ENCODE peak calls at places on chromosome 1, in four cellular contexts. M, G, X and L are unnamed samples.
A peak's percentile ranks its signal among the peaks of the same experiment; 100 is the strongest.

GRCh38 chr1:89466307-89466925 is 58.2 kb upstream of the LRRC8B start:
- DNase-seq in M (no peak), G (no peak), X (no peak), L (peak; percentile 46)

GRCh38 chr1:117000142-117000541 is 1.4 kb upstream of the CD101 start:
- DNase-seq in M (no peak), G (no peak), X (no peak), L (no peak)

GRCh38 chr1:217343907-217344306 is 287.0 kb downstream of the GPATCH2 start:
- DNase-seq in M (no peak), G (no peak), X (no peak), L (no peak)

GRCh38 chr1:226276987-226277386 is 32.0 kb downstream of the LIN9 start:
- DNase-seq in M (no peak), G (no peak), X (no peak), L (no peak)

GRCh38 chr1:83508485-83509151 is 490.3 kb downstream of the TTLL7 start:
- DNase-seq in M (peak; percentile 49), G (peak; percentile 29), X (peak; percentile 71), L (no peak)

GRCh38 chr1:159889821-159890252 is 10.1 kb downstream of the CFAP45 start:
- DNase-seq in M (peak; percentile 67), G (peak; percentile 94), X (no peak), L (no peak)

GRCh38 chr1:47459263-47459788 is 21.5 kb downstream of the FOXD2 start:
- DNase-seq in M (no peak), G (no peak), X (no peak), L (no peak)

GRCh38 chr1:174740248-174740990 is 259.3 kb upstream of the CACYBP start:
- DNase-seq in M (peak; percentile 32), G (no peak), X (no peak), L (no peak)

GRCh38 chr1:3219005-3219724 is 150.2 kb downstream of the PRDM16 start:
- DNase-seq in M (peak; percentile 19), G (peak; percentile 79), X (no peak), L (no peak)

GRCh38 chr1:40794915-40795715 is 11.5 kb downstream of the KCNQ4 start:
- DNase-seq in M (no peak), G (no peak), X (peak; percentile 45), L (no peak)

GRCh38 chr1:14345925-14346550 is 252.4 kb upstream of the KAZN start:
- DNase-seq in M (no peak), G (peak; percentile 18), X (no peak), L (no peak)

GRCh38 chr1:202858789-202859414 is 30.0 kb downstream of the RABIF start:
- DNase-seq in M (no peak), G (no peak), X (no peak), L (no peak)

GRCh38 chr1:231419738-231420298 is 2.3 kb downstream of the EGLN1 start:
- DNase-seq in M (no peak), G (no peak), X (no peak), L (no peak)

GRCh38 chr1:32275424-32275823 is 16.5 kb upstream of the HDAC1 start:
- DNase-seq in M (no peak), G (no peak), X (no peak), L (no peak)

GRCh38 chr1:66764994-66765578 is 12.8 kb downstream of the DYNLT5 start:
- DNase-seq in M (peak; percentile 72), G (peak; percentile 22), X (peak; percentile 49), L (peak; percentile 5)

GRCh38 chr1:34470406-34470805 is 284.4 kb upstream of the GJB5 start:
- DNase-seq in M (no peak), G (no peak), X (no peak), L (no peak)

GRCh38 chr1:198462365-198463025 is 78.0 kb downstream of the ATP6V1G3 start:
- DNase-seq in M (peak; percentile 34), G (peak; percentile 52), X (no peak), L (no peak)

GRCh38 chr1:160169553-160170399 is 18.4 kb downstream of the ATP1A4 start:
- DNase-seq in M (no peak), G (no peak), X (no peak), L (no peak)

GRCh38 chr1:13960376-13960987 is 260.5 kb downstream of the PRDM2 start:
- DNase-seq in M (peak; percentile 33), G (peak; percentile 10), X (peak; percentile 23), L (no peak)

GRCh38 chr1:232978091-232978634 is 27.8 kb downstream of the NTPCR start:
- DNase-seq in M (no peak), G (peak; percentile 74), X (no peak), L (no peak)
- H3K27ac ChIP-seq in M (no peak overlapping the region), G (no peak overlapping the region), X (no peak overlapping the region), L (no peak overlapping the region)

GRCh38 chr1:148374101-148374500 is 109.0 kb downstream of the PPIAL4G start:
- DNase-seq in M (no peak), G (no peak), X (no peak), L (no peak)
- H3K27ac ChIP-seq in M (no peak overlapping the region), G (no peak overlapping the region), X (peak overlapping the region; percentile 77), L (no peak overlapping the region)

GRCh38 chr1:59452026-59452425 is 155.1 kb downstream of the FGGY start:
- DNase-seq in M (no peak), G (no peak), X (no peak), L (no peak)
- H3K27ac ChIP-seq in M (no peak overlapping the region), G (no peak overlapping the region), X (no peak overlapping the region), L (no peak overlapping the region)

DNA sequence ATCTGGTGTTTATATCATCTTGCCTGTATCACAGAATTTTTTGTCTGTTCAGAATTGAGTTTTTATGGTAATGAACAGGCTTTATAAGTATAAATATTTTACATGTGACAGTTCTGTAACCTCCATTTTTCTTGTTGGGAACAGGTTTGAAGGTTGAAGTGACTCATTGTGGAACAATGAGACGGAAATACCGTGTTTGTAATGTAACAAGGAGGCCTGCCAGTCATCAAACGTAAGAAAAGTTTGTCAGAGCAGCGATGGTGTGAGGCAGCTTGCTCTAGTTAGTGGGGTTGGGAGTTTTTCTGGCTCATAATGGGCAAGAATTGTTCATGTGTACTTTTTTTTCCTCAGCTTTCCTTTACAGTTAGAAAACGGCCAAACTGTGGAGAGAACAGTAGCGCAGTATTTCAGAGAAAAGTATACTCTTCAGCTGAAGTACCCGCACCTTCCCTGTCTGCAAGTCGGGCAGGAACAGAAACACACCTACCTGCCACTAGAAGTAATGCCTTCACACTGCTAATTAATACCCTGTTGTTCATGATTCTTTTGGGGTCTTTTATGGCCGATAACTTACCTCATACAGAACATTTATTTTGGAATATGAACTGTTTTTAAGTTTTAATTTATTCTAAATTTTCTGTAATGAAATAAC is 75.2 kb upstream of the TEKT2 start:
- DNase-seq in M (peak; percentile 82), G (peak; percentile 89), X (no peak), L (peak; percentile 59)
- H3K27ac ChIP-seq in M (peak overlapping the region; percentile 64), G (peak overlapping the region; percentile 73), X (no peak overlapping the region), L (peak overlapping the region; percentile 63)

GRCh38 chr1:153563991-153564390 is 1.7 kb downstream of the S100A2 start:
- DNase-seq in M (no peak), G (no peak), X (no peak), L (no peak)
- H3K27ac ChIP-seq in M (no peak overlapping the region), G (no peak overlapping the region), X (no peak overlapping the region), L (peak overlapping the region; percentile 100)

GRCh38 chr1:243312962-243313634 is 57.3 kb downstream of the SDCCAG8 start:
- DNase-seq in M (no peak), G (no peak), X (no peak), L (no peak)
- H3K27ac ChIP-seq in M (no peak overlapping the region), G (no peak overlapping the region), X (no peak overlapping the region), L (peak overlapping the region; percentile 35)

GRCh38 chr1:151655362-151655761 is 43.5 kb downstream of the SNX27 start:
- DNase-seq in M (no peak), G (no peak), X (no peak), L (no peak)

GRCh38 chr1:151653397-151653796 is 41.5 kb downstream of the SNX27 start:
- DNase-seq in M (peak; percentile 61), G (peak; percentile 42), X (no peak), L (no peak)
- H3K27ac ChIP-seq in M (no peak overlapping the region), G (no peak overlapping the region), X (no peak overlapping the region), L (no peak overlapping the region)